ENCODE peak calls at places on chromosomes 11 and 22, in six cellular contexts. U is heart right ventricle; S is PC-9; Z is vagina; H is CD8-positive, alpha-beta memory T cell; B is CD8-positive, alpha-beta T cell. O is an unnamed sample.

GRCh38 chr11:7909585-7910325 is 21.3 kb downstream of the OR10A6 start:
- DNase-seq in Z (no peak), B (no peak), S (peak; percentile 60), U (no peak), H (no peak), O (no peak)

GRCh38 chr11:74427377-74427776 is 29.1 kb upstream of the PGM2L1 start:
- DNase-seq in U (no peak), B (no peak), H (no peak), Z (no peak), S (no peak), O (no peak)

GRCh38 chr22:46612341-46612903 is 7.8 kb upstream of the GRAMD4 start:
- DNase-seq in S (no peak), H (no peak), B (no peak), U (no peak), Z (no peak), O (no peak)

GRCh38 chr11:2317354-2318050 is 15.7 kb downstream of the TSPAN32 start:
- DNase-seq in Z (no peak), S (no peak), U (no peak), H (no peak), B (no peak), O (no peak)

GRCh38 chr22:19873138-19873959 is 18.7 kb upstream of the GNB1L start:
- DNase-seq in B (no peak), S (no peak), U (no peak), H (peak; percentile 40), Z (no peak), O (no peak)

GRCh38 chr11:41044747-41045146 is 414.7 kb downstream of the LRRC4C start:
- DNase-seq in B (no peak), U (no peak), Z (no peak), S (no peak), H (no peak), O (no peak)

GRCh38 chr11:73453562-73453961 is 77.4 kb downstream of the RELT start:
- DNase-seq in H (no peak), S (no peak), Z (no peak), B (no peak), U (no peak), O (peak; percentile 83)

GRCh38 chr11:74492974-74493815 is at the start of gene LIPT2:
- DNase-seq in U (peak; percentile 97), S (peak; percentile 96), H (peak; percentile 98), Z (no peak), B (peak; percentile 97), O (peak; percentile 98)

GRCh38 chr22:44668190-44668885 is 33.7 kb upstream of the PRR5 start:
- DNase-seq in S (no peak), U (peak; percentile 37), Z (no peak), B (peak; percentile 42), H (peak; percentile 77), O (peak; percentile 68)

GRCh38 chr11:3088806-3089205 is 31.6 kb upstream of the CARS1 start:
- DNase-seq in Z (no peak), H (no peak), U (no peak), S (no peak), B (no peak), O (no peak)

GRCh38 chr22:24950272-24950902 is 2.1 kb upstream of the KIAA1671 start:
- DNase-seq in S (no peak), U (no peak), Z (no peak), H (no peak), B (no peak), O (peak; percentile 85)

GRCh38 chr11:10307022-10307410 is 2.1 kb downstream of the ADM start:
- DNase-seq in Z (no peak), H (no peak), B (no peak), S (peak; percentile 83), U (no peak), O (no peak)

GRCh38 chr11:87926250-87926970 is 248.8 kb downstream of the RAB38 start:
- DNase-seq in Z (no peak), U (no peak), B (no peak), H (no peak), S (peak; percentile 68), O (peak; percentile 62)

GRCh38 chr11:120773501-120774031 is 250.3 kb upstream of the TBCEL start:
- DNase-seq in U (no peak), H (no peak), Z (peak; percentile 22), S (no peak), B (no peak), O (no peak)

GRCh38 chr22:39437836-39438704 is 18.7 kb upstream of the MGAT3 start:
- DNase-seq in Z (no peak), B (no peak), H (no peak), U (no peak), S (no peak), O (no peak)

GRCh38 chr11:2194877-2195755 is 23.5 kb upstream of the TH start:
- DNase-seq in Z (no peak), H (peak; percentile 61), S (no peak), U (peak; percentile 41), B (peak; percentile 49), O (peak; percentile 25)

GRCh38 chr22:28440517-28441366 is 238.9 kb downstream of the TTC28 start:
- DNase-seq in U (no peak), H (no peak), Z (no peak), B (no peak), S (no peak), O (no peak)

GRCh38 chr22:20319041-20319744 is 667 bp downstream of the DGCR6L start:
- DNase-seq in B (no peak), S (no peak), U (no peak), Z (peak; percentile 58), H (peak; percentile 44), O (peak; percentile 31)

GRCh38 chr22:32888976-32889375 is 87.5 kb downstream of the TIMP3 start:
- DNase-seq in Z (no peak), B (no peak), U (peak; percentile 29), H (no peak), S (no peak), O (no peak)

GRCh38 chr22:37425800-37426531 is 1.3 kb downstream of the ELFN2 start:
- DNase-seq in Z (no peak), B (no peak), S (no peak), H (no peak), U (no peak), O (no peak)

GRCh38 chr11:118628432-118628831 is 21.0 kb downstream of the PHLDB1 start:
- DNase-seq in H (no peak), B (no peak), Z (no peak), U (peak; percentile 77), S (no peak), O (no peak)

GRCh38 chr22:44659140-44659539 is 42.9 kb upstream of the PRR5 start:
- DNase-seq in H (no peak), S (no peak), U (no peak), B (no peak), Z (no peak), O (peak; percentile 50)

GRCh38 chr11:119284344-119285157 is 32.4 kb downstream of the MCAM start:
- DNase-seq in Z (no peak), U (no peak), B (no peak), S (peak; percentile 52), H (no peak), O (peak; percentile 50)

GRCh38 chr22:26321469-26321913 is 107.6 kb upstream of the ASPHD2 start:
- DNase-seq in U (peak; percentile 55), H (no peak), B (no peak), S (no peak), Z (no peak), O (no peak)

GRCh38 chr22:47043835-47044721 is 281.6 kb downstream of the TBC1D22A start:
- DNase-seq in S (no peak), Z (no peak), U (peak; percentile 7), H (no peak), B (no peak), O (peak; percentile 28)

DNA sequence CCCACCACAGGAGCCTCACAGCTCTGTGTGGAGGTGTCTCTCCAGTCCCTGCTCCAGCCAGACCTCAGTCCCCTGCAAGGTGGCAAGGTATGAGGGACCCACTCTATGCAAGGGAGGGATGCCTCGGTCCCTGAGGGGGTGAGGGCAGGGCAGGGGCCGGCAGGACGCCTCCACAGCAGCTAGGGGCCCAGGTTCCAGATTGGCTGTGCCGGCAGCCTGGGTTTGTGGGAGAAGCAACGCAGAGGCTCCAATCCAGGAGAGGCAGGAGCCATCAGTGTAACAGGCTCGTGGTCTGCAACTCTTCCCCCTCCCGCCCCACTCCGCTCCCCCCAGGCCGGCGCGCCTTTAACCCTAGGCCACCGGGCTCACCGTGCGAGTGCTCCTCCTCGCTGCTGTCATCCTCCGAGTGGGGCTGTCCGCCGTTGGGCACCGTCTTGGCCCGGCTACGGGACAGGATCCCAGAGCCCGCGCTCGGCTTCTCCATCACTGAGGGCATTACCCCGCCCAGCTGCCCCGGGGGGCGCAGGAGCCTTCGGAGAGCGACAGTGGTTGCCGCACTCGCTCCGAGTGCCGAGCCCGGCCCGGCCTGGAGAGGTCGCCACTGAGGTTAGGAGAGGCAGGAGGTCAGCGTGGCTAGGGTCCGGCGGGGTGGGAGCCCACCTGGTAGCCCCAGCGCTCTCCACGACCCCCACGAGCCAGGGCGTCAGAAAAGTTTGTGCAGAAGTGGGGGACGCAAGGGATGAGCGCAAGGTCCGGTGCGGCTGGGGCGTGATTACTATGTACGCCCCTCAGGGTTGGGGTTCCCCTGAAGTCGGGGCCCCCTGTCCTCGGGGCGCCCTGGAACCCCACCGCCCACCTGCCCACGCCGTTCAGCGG is 765 bp downstream of the RCOR2 start:
- DNase-seq in Z (no peak), S (no peak), B (peak; percentile 28), U (peak; percentile 66), H (no peak), O (peak; percentile 47)
- H3K4me1 ChIP-seq in Z (peaks cover 56% of the 10 kb centered on the region), S (peaks cover 42% of the 10 kb centered on the region), B (peaks cover 28% of the 10 kb centered on the region), U (peaks cover 59% of the 10 kb centered on the region), H (peaks cover 27% of the 10 kb centered on the region), O (peaks cover 40% of the 10 kb centered on the region)

GRCh38 chr11:65856689-65857499 is 1.1 kb downstream of the CFL1 start:
- DNase-seq in Z (no peak), H (peak; percentile 89), S (peak; percentile 64), B (peak; percentile 86), U (peak; percentile 82), O (peak; percentile 72)
- H3K4me1 ChIP-seq in Z (peaks cover 45% of the 10 kb centered on the region), H (peaks cover 58% of the 10 kb centered on the region), S (peaks cover 17% of the 10 kb centered on the region), B (peaks cover 55% of the 10 kb centered on the region), U (peaks cover 41% of the 10 kb centered on the region), O (peaks cover 7% of the 10 kb centered on the region)

GRCh38 chr11:93541884-93542752 is 1.1 kb downstream of the SMCO4 start:
- DNase-seq in H (no peak), Z (no peak), S (peak; percentile 75), B (peak; percentile 25), U (peak; percentile 42), O (peak; percentile 39)
- H3K4me1 ChIP-seq in H (no peaks in the 10 kb centered on the region), Z (peaks cover 23% of the 10 kb centered on the region), S (peaks cover 15% of the 10 kb centered on the region), B (peaks cover 10% of the 10 kb centered on the region), U (peaks cover 56% of the 10 kb centered on the region), O (peaks cover 44% of the 10 kb centered on the region)

DNA sequence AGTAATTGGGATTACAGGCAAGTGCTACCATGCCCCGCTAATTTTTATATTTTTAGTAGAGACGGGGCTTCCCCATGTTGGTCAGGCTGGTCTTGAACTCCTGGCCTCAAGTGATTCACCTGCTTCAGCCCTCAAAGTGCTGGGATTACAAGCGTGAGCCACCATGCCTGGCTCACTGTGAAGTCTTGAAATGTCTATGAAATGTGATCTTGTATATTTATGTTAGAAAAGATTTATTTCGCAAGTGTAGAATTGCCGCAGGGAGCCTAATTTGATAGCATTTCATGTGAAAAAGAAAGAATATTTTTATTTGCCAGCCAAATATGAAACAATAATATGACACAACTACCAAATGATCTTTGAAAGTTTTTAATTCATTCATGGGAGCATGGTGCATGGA is 52.2 kb downstream of the GRAMD1B start:
- DNase-seq in U (no peak), B (no peak), Z (no peak), H (no peak), S (no peak), O (no peak)
- H3K4me1 ChIP-seq in U (peaks cover 6% of the 10 kb centered on the region), B (no peaks in the 10 kb centered on the region), Z (no peaks in the 10 kb centered on the region), H (no peaks in the 10 kb centered on the region), S (peaks cover 12% of the 10 kb centered on the region), O (peaks cover 7% of the 10 kb centered on the region)

GRCh38 chr11:58390551-58391063 is 16.1 kb downstream of the OR5B3 start:
- DNase-seq in H (no peak), S (no peak), U (peak; percentile 4), Z (no peak), B (no peak), O (no peak)
- H3K4me1 ChIP-seq in H (no peaks in the 10 kb centered on the region), S (peaks cover 30% of the 10 kb centered on the region), U (peaks cover 6% of the 10 kb centered on the region), Z (no peaks in the 10 kb centered on the region), B (no peaks in the 10 kb centered on the region), O (no peaks in the 10 kb centered on the region)

O was measured in cardiac muscle cell.